ENCODE peak calls at places on chromosome 4, in eight cellular contexts. Q is mesothelial cell of epicardium, B is dorsolateral prefrontal cortex, Y is epithelial cell of esophagus, V is cardiac fibroblast, M is IMR-90, J is fibroblast of the aortic adventitia, O is brain microvascular endothelial cell. F is an unnamed sample.

GRCh38 chr4:56976283-56976877 is 1.0 kb downstream of the NOA1 start:
- DNase-seq in J (no peak), O (no peak), Q (no peak), Y (peak), B (no peak), M (no peak), V (no peak), F (no peak)

GRCh38 chr4:146165840-146166239 is 9.7 kb upstream of the LSM6 start:
- DNase-seq in J (peak), Y (peak), Q (no peak), M (peak), V (peak), B (no peak), O (peak), F (no peak)

GRCh38 chr4:106325800-106326199 is 9.4 kb downstream of the AIMP1 start:
- DNase-seq in Q (no peak), O (no peak), B (no peak), Y (peak), V (no peak), J (no peak), M (no peak), F (no peak)

GRCh38 chr4:8392591-8393190 is 47.8 kb downstream of the ACOX3 start:
- DNase-seq in B (no peak), J (no peak), O (no peak), Y (no peak), Q (no peak), V (peak), M (peak), F (no peak)

GRCh38 chr4:105490523-105490922 is 16.7 kb upstream of the PPA2 start:
- DNase-seq in Q (no peak), V (no peak), M (no peak), Y (no peak), B (no peak), O (no peak), J (no peak), F (no peak)

GRCh38 chr4:68498413-68499007 is 51.2 kb downstream of the TMPRSS11E start:
- DNase-seq in J (peak), Q (peak), M (peak), B (no peak), O (peak), Y (peak), V (peak), F (peak)

GRCh38 chr4:145299380-145300076 is 119.1 kb upstream of the OTUD4 start:
- DNase-seq in O (peak), V (peak), M (peak), J (peak), Q (no peak), Y (peak), B (peak), F (no peak)

GRCh38 chr4:682490-683172 is 6.3 kb downstream of the SLC49A3 start:
- DNase-seq in J (no peak), O (no peak), V (no peak), Y (no peak), B (no peak), Q (no peak), M (no peak), F (no peak)

GRCh38 chr4:87679449-87680169 is 29.5 kb downstream of the DMP1 start:
- DNase-seq in J (peak), B (no peak), M (peak), V (peak), Y (peak), Q (peak), O (peak), F (peak)

GRCh38 chr4:175127314-175127713 is 209.2 kb downstream of the ADAM29 start:
- DNase-seq in Q (no peak), O (peak), V (peak), M (peak), B (no peak), Y (peak), J (no peak), F (no peak)

GRCh38 chr4:21744046-21744445 is 204.5 kb downstream of the KCNIP4 start:
- DNase-seq in J (no peak), V (no peak), Y (no peak), B (no peak), Q (no peak), O (no peak), M (no peak), F (no peak)

GRCh38 chr4:151641167-151641566 is 119.6 kb downstream of the GATB start:
- DNase-seq in B (no peak), O (peak), Y (peak), M (peak), J (peak), Q (no peak), V (peak), F (no peak)

GRCh38 chr4:7191546-7192251 is 639 bp upstream of the SORCS2 start:
- DNase-seq in J (no peak), O (no peak), M (no peak), Y (no peak), V (no peak), Q (no peak), B (no peak), F (no peak)

GRCh38 chr4:7190668-7191545 is 1.4 kb upstream of the SORCS2 start:
- DNase-seq in Y (no peak), M (no peak), V (no peak), B (no peak), O (no peak), J (no peak), Q (no peak), F (no peak)

GRCh38 chr4:7193040-7193958 is 961 bp downstream of the SORCS2 start:
- DNase-seq in B (no peak), J (no peak), Q (peak), V (no peak), Y (no peak), O (no peak), M (no peak), F (no peak)

GRCh38 chr4:7194251-7195137 is 2.2 kb downstream of the SORCS2 start:
- DNase-seq in B (no peak), V (peak), M (no peak), J (no peak), Y (no peak), O (no peak), Q (no peak), F (no peak)

GRCh38 chr4:7192252-7193039 is at the start of gene SORCS2:
- DNase-seq in B (peak), O (peak), J (peak), M (peak), Q (peak), V (peak), Y (peak), F (peak)
- TF ChIP-seq CTCF in B (peak), O (peak), J (peak), M (peak), Q (peak), V (peak), Y (peak), F (peak)

GRCh38 chr4:181770971-181771370 is 472.2 kb upstream of the TENM3 start:
- DNase-seq in O (no peak), J (peak), Y (no peak), B (no peak), V (no peak), M (peak), Q (no peak), F (no peak)
- TF ChIP-seq CTCF in O (no peak), J (no peak), Y (no peak), B (no peak), V (no peak), M (no peak), Q (no peak), F (no peak)

DNA sequence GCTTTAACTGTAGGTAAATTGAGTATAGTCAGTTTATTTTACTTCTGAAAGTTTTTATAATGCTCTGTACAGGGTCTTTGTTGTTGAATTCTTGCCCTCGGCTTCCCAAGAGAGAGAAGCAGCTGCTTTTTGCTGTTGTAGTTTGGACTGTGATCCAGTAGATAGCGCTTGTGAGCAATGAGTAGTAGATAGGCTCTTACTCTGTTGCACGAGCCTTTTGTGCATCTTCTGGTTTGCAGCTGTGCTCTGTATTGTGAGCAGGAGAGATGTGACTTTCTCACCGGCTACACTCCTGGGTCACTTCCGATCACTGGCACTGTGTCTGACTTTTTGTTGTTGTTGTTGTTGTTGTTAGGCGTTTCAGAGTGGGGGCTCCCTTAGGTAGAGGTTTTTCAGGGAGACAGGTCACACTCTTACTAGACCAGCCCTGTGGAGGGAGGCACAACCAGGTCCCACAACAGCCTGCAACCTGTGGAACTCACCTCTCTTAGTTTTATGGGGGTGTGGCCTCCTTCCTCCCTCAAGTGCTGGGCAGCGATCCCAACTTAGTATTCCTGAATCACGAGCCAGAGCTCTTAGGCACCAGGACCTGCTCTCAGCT is 822.1 kb upstream of the GALNTL6 start:
- DNase-seq in M (no peak), J (no peak), V (no peak), Q (no peak), O (peak), Y (peak), B (no peak), F (peak)
- TF ChIP-seq CTCF in M (no peak), J (no peak), V (peak), Q (no peak), O (peak), Y (peak), B (peak), F (peak)

DNA sequence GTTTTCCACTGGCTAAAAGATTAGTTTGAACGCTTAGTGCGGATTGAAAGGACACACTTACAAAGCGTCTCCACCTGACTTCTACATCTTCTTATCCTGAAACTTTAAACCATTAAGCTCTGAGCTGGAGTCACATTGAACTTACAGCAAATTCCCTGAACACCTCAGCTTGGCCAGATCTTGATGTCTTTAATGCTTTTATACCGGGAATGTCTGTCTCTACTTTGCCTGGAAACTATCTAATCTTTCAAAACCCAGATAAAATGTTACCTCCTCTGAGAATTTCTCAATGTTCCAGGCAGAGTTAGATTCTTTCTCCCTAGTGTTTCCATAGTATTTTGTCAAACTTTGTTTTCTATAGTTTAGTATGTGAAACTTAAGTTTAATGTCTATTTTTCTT is 179.9 kb downstream of the DTHD1 start:
- DNase-seq in Y (no peak), Q (no peak), O (no peak), V (no peak), J (no peak), M (no peak), B (no peak), F (no peak)
- TF ChIP-seq CTCF in Y (no peak), Q (no peak), O (no peak), V (no peak), J (no peak), M (no peak), B (no peak), F (no peak)

DNA sequence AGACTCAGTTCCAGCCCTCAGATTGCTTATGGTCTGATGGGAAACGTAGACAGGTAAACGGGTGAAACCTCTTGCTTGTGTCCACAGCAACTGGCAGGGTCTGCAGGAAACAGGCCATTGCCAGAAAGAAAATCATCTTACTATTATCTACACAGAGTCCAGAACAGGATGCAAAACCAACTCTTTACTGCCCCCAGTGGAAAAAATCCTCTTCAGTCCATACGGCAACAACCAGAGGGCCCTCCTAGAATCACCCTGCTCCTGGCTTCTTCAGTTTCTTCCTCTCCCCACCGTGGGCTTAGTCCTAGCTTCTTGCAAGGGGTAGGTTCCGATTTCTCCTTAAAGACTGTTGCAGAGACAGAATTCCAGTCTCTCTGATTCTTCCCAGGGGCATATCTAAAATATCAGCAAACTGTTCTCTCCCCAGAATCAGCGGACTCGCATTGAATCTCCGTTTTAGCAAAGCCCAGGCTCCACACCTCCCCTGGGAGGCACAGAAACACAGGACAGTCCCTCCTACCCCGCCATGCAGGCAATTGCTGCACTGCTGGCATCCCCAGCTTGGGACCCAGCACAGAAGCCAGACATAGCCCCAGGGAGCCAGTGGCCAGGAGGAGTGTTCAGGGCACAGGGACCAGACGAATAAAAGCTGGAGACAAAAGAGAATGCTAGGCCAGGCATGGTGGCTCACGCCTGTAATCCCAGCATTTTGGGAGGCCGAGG is 41.0 kb upstream of the SH3RF1 start:
- DNase-seq in M (peak), Q (no peak), Y (peak), O (peak), V (peak), J (peak), B (no peak), F (peak)
- TF ChIP-seq CTCF in M (peak), Q (no peak), Y (peak), O (peak), V (peak), J (peak), B (peak), F (peak)

DNA sequence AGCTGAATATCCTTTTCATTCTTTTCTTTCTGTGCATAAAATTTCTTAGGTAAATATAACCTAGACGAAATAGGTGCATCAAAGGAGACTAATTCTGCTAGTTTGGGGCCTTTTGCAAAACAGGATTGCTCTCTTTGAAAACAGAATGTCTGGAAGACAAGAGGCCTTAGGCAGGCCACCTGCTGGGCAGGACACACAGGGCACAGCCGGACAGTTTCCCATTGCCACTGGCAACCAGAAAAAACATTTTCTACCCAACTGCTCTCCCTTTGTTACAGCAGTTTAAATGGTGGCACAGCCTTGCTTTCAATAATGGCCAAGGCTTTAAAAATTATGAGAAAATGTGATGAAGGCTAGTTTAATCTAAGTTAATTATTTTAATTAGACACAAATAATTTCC is 600.5 kb downstream of the SPRY1 start:
- DNase-seq in M (no peak), V (no peak), B (no peak), Q (no peak), J (no peak), O (peak), Y (no peak), F (peak)
- TF ChIP-seq CTCF in M (no peak), V (no peak), B (no peak), Q (no peak), J (peak), O (peak), Y (no peak), F (peak)

GRCh38 chr4:168677063-168677462 is 180.2 kb downstream of the PALLD start:
- DNase-seq in Y (no peak), J (no peak), O (no peak), Q (no peak), B (no peak), M (no peak), V (no peak), F (no peak)
- TF ChIP-seq CTCF in Y (no peak), J (no peak), O (no peak), Q (no peak), B (no peak), M (no peak), V (no peak), F (no peak)

GRCh38 chr4:160233141-160233540 is 1130.3 kb downstream of the RAPGEF2 start:
- DNase-seq in V (no peak), B (no peak), O (no peak), J (no peak), M (no peak), Y (peak), Q (no peak), F (no peak)
- TF ChIP-seq CTCF in V (no peak), B (no peak), O (no peak), J (no peak), M (no peak), Y (no peak), Q (no peak), F (no peak)

GRCh38 chr4:187175197-187175596 is 451.5 kb upstream of the FAT1 start:
- DNase-seq in J (no peak), M (peak), Y (peak), B (no peak), Q (no peak), V (no peak), O (peak), F (no peak)
- TF ChIP-seq CTCF in J (no peak), M (peak), Y (peak), B (no peak), Q (no peak), V (peak), O (peak), F (peak)

F was measured in neural crest cell.